ENCODE peak calls at places on chromosome 18, in eight cellular contexts. Y is thyroid gland, X is upper lobe of left lung, V is tibial nerve, O is uterus, Z is body of pancreas, U is stomach, G is lower leg skin. M is an unnamed sample.

GRCh38 chr18:1663879-1664705 is 759.4 kb downstream of the ADCYAP1 start:
- DNase-seq in V (peak; percentile 19), X (no peak), O (peak; percentile 13), G (no peak), U (peak; percentile 34), Y (peak; percentile 3), Z (peak; percentile 66), M (peak; percentile 1)

GRCh38 chr18:72541871-72542690 is 2.1 kb downstream of the CBLN2 start:
- DNase-seq in O (no peak), Y (no peak), U (no peak), X (peak; percentile 81), G (no peak), Z (no peak), V (no peak), M (no peak)

GRCh38 chr18:2376707-2377106 is 194.6 kb downstream of the METTL4 start:
- DNase-seq in U (no peak), O (no peak), X (no peak), Y (no peak), G (no peak), Z (no peak), V (no peak), M (no peak)

GRCh38 chr18:63578357-63578958 is 8.7 kb upstream of the SERPINB13 start:
- DNase-seq in V (no peak), U (no peak), O (no peak), Z (peak; percentile 47), Y (peak; percentile 8), G (no peak), X (no peak), M (no peak)

GRCh38 chr18:10354241-10354811 is 100.1 kb upstream of the APCDD1 start:
- DNase-seq in Z (peak; percentile 18), V (no peak), Y (no peak), X (no peak), U (no peak), O (no peak), G (no peak), M (no peak)

GRCh38 chr18:57660961-57661360 is 39.3 kb upstream of the NARS1 start:
- DNase-seq in Z (no peak), Y (no peak), V (no peak), X (no peak), G (no peak), O (peak; percentile 29), U (no peak), M (no peak)

GRCh38 chr18:10017048-10017447 is 103.2 kb downstream of the VAPA start:
- DNase-seq in U (no peak), V (no peak), Y (no peak), O (no peak), X (no peak), G (no peak), Z (no peak), M (no peak)

GRCh38 chr18:475202-475624 is 25.3 kb downstream of the COLEC12 start:
- DNase-seq in X (no peak), G (no peak), O (peak; percentile 30), Z (no peak), Y (no peak), V (no peak), U (no peak), M (peak; percentile 61)

GRCh38 chr18:27411911-27412310 is 226.8 kb upstream of the CHST9 start:
- DNase-seq in Z (no peak), V (no peak), X (no peak), O (no peak), U (no peak), G (no peak), Y (no peak), M (no peak)

GRCh38 chr18:2848879-2849254 is 2.1 kb downstream of the EMILIN2 start:
- DNase-seq in G (no peak), Y (no peak), O (no peak), U (no peak), X (no peak), V (no peak), Z (no peak), M (no peak)

GRCh38 chr18:51278045-51278649 is 80.7 kb upstream of the MEX3C start:
- DNase-seq in Z (peak; percentile 59), U (peak; percentile 35), Y (no peak), O (no peak), G (no peak), X (no peak), V (no peak), M (peak; percentile 30)

GRCh38 chr18:62848946-62849345 is 133.6 kb downstream of the PHLPP1 start:
- DNase-seq in V (no peak), O (no peak), Z (no peak), U (no peak), X (no peak), G (no peak), Y (no peak), M (no peak)

GRCh38 chr18:60411715-60412114 is 39.1 kb upstream of the MC4R start:
- DNase-seq in V (no peak), Y (no peak), G (no peak), O (no peak), X (no peak), U (no peak), Z (no peak), M (no peak)

GRCh38 chr18:52439457-52439856 is 99.5 kb downstream of the DCC start:
- DNase-seq in V (no peak), U (no peak), Y (no peak), Z (no peak), O (no peak), G (no peak), X (no peak), M (no peak)

GRCh38 chr18:35158728-35159443 is 81.9 kb upstream of the ZNF397 start:
- DNase-seq in V (no peak), O (no peak), Z (peak; percentile 16), Y (no peak), G (no peak), U (no peak), X (no peak), M (no peak)

GRCh38 chr18:7116001-7116831 is 1.4 kb downstream of the LAMA1 start:
- DNase-seq in Z (no peak), X (no peak), V (no peak), G (no peak), O (no peak), U (no peak), Y (peak; percentile 39), M (no peak)

GRCh38 chr18:346607-347006 is 78.8 kb upstream of the THOC1 start:
- DNase-seq in Y (no peak), V (no peak), O (peak; percentile 54), Z (no peak), X (no peak), U (no peak), G (no peak), M (no peak)

DNA sequence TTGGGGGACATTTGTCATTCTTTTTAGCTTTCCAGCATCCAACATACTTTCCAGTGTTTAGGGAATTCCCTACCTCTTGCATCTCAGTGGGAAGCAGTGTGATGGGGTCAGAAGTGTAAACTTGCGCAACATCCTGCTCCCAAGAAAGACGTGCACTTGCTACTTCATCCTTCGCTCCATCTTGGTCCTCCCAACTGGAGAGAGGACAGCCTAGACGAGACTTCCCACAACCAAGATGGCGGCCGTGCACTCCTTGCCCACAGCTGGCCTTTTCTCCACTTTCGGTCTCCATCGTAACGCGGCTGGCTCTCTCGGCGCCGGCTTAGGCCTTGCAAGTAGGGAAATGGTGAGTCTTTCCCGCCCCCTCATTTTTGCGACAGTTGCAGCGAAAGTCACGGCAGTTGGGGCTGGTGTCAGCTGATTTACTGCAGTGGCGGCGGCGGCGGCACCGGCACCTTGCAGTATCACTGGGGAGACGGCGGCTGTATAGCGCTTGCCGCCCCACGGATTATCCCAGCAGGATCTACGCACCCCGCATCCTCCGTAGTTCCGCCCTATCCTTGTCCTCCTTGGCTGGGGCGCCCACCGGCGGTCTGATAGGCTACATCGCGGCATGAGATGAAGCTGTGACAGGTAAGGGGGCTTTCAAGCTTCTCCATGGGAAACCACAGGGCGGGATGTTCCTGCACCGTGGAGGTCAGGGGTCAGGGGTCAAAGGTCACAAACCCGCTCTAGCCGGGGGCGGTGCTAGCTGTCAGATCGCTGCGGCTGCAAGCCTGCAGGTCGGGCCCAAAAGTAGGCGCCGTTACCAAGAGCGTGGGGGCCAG is at the start of gene WDR7:
- DNase-seq in Y (peak; percentile 98), V (peak; percentile 93), U (peak; percentile 97), Z (peak; percentile 99), G (peak; percentile 97), X (peak; percentile 95), O (peak; percentile 96), M (peak; percentile 48)
- TF ChIP-seq POLR2A in Y (no peak), V (peak; percentile 40), U (no peak), Z (peak; percentile 60), G (no peak), X (peak; percentile 26), O (no peak), M (peak; percentile 47)

DNA sequence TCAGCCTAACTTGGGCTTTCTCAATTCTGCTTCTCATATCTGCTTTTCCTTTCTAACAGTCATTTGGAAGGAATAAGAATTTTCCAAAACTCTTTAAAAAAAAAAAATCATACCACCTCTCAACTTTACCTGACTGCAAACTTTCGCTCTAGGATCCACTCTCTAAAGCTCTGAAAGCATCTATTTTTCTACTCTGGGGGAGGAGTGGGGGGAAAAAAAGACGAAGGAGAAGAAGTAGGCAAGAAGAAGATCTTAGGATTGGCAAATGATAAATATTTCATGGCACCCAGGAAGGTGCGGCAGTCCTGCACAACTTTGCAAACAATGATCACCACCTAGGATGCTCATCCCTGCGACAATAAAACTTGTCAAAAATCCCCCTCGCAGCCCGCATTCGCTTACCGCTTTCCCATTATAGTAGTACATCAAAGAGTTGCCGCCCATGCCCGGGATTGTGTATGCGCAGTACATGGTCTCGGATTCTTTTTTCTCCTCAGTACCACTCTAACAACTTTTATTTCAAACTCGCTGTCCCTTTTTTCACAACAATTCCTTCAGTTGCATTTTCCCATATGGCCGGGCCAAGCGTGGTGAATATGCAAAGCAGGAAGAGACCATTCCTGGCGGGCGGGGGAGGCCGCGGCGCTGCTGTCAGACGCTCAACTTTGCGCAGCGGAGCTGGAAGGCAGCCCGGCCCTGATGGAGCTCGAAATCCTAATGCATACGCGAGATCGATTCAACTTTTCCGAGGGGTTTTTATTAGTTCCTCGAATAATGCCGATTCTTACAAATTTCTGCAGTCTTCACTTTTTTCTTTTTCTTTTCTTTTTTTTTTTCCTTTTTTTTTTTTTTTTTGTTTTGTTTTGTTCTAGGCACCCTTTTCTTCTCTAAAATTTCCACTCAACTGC is 266.5 kb downstream of the TCF4 start:
- DNase-seq in G (peak; percentile 88), U (peak; percentile 73), Y (peak; percentile 88), O (peak; percentile 90), V (peak; percentile 77), X (peak; percentile 95), Z (peak; percentile 85), M (no peak)
- TF ChIP-seq POLR2A in G (no peak), U (no peak), Y (no peak), O (no peak), V (no peak), X (no peak), Z (no peak), M (no peak)

DNA sequence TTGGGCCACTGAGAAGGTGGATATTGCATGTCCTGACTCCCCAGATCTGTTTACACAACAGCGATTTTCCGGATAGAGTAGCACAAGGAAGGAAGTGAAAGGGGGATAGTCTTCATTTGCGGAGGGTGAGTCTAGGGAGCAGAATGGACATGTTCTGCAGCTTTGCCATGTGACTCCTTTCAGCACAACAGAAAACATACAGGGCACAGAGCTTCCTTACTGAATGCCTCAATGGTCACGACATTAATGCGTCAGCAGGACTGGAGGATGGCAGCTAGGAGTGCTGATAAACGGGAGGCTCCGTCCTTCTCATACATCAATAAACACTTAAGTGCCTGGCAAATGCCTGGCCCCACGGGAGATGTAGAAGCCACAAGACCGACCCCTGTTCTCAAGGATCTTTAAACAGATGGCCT is 163.0 kb downstream of the FAM210A start:
- DNase-seq in U (no peak), V (no peak), Z (peak; percentile 58), G (no peak), Y (peak; percentile 53), O (no peak), X (no peak), M (no peak)
- TF ChIP-seq POLR2A in U (no peak), V (no peak), Z (peak; percentile 12), G (no peak), Y (no peak), O (no peak), X (no peak), M (no peak)

GRCh38 chr18:76492669-76493212 is 2.3 kb downstream of the ZNF516 start:
- DNase-seq in G (peak; percentile 99), Y (peak; percentile 99), V (peak; percentile 100), Z (peak; percentile 99), O (peak; percentile 100), U (peak; percentile 99), X (peak; percentile 100), M (peak; percentile 33)
- TF ChIP-seq POLR2A in G (no peak), Y (peak; percentile 11), V (peak; percentile 73), Z (peak; percentile 61), O (peak; percentile 68), U (no peak), X (peak; percentile 16), M (no peak)

M was measured in H54.